ENCODE peak calls at places on chromosomes 3 and 15, in ten cellular contexts. A is GM23338, N is aorta, C is NCI-H2029, S is GOT3, M is fibroblast of the conjunctiva, Q is cardiac muscle cell, H is T-helper 1 cell, G is ovary, T is AG08396. D is an unnamed sample.

GRCh38 chr3:186283096-186283495 is 78.9 kb downstream of the DGKG start:
- DNase-seq in A (no peak), H (no peak), Q (no peak), C (no peak), G (no peak), S (no peak), M (no peak), N (no peak), T (no peak), D (no peak)

GRCh38 chr3:174215426-174215825 is 643.7 kb upstream of the NAALADL2 start:
- DNase-seq in Q (no peak), H (no peak), A (no peak), M (no peak), N (no peak), S (no peak), G (no peak), C (no peak), T (no peak), D (peak)

GRCh38 chr3:40109641-40110490 is 199.6 kb upstream of the EIF1B start:
- DNase-seq in A (peak), H (no peak), G (peak), C (no peak), S (no peak), Q (peak), T (no peak), N (no peak), M (no peak), D (no peak)

GRCh38 chr3:40705663-40706062 is 180.9 kb downstream of the ZNF621 start:
- DNase-seq in M (no peak), H (no peak), Q (no peak), S (no peak), C (no peak), A (no peak), N (no peak), G (no peak), T (no peak), D (no peak)

GRCh38 chr3:149277338-149277813 is 55.7 kb upstream of the CP start:
- DNase-seq in Q (peak), A (no peak), H (peak), C (peak), S (no peak), G (no peak), N (no peak), M (no peak), T (peak), D (peak)

GRCh38 chr3:121431717-121432517 is 113.9 kb downstream of the POLQ start:
- DNase-seq in Q (peak), H (peak), T (peak), G (no peak), A (no peak), N (no peak), C (peak), M (peak), S (no peak), D (peak)

GRCh38 chr3:129413687-129414506 is 14.5 kb downstream of the EFCAB12 start:
- DNase-seq in N (no peak), Q (peak), C (no peak), H (no peak), A (no peak), S (no peak), G (no peak), M (no peak), T (peak), D (peak)

GRCh38 chr3:187238239-187238638 is 41.0 kb downstream of the RTP1 start:
- DNase-seq in S (no peak), M (no peak), Q (no peak), G (no peak), C (no peak), H (no peak), T (no peak), A (no peak), N (no peak), D (no peak)

GRCh38 chr3:97974996-97975395 is 2.8 kb upstream of the RIOX2 start:
- DNase-seq in C (no peak), Q (no peak), T (no peak), A (no peak), H (no peak), G (no peak), M (no peak), N (no peak), S (no peak), D (no peak)

GRCh38 chr3:7190094-7190493 is 329.2 kb downstream of the GRM7 start:
- DNase-seq in G (no peak), S (no peak), C (no peak), A (no peak), H (no peak), M (no peak), T (no peak), Q (peak), N (no peak), D (no peak)

GRCh38 chr3:55923207-55923606 is 436.1 kb upstream of the WNT5A start:
- DNase-seq in T (no peak), G (no peak), A (no peak), M (no peak), H (no peak), Q (no peak), N (no peak), S (no peak), C (no peak), D (no peak)

GRCh38 chr15:49900836-49901235 is 218.2 kb downstream of the ATP8B4 start:
- DNase-seq in N (no peak), H (no peak), S (no peak), C (no peak), A (no peak), G (no peak), T (no peak), Q (no peak), M (no peak), D (no peak)

GRCh38 chr15:85837011-85837433 is 42.3 kb upstream of the KLHL25 start:
- DNase-seq in C (no peak), H (no peak), N (no peak), M (no peak), T (no peak), Q (no peak), S (no peak), A (no peak), G (no peak), D (no peak)

GRCh38 chr15:66165856-66166255 is 87.7 kb downstream of the MEGF11 start:
- DNase-seq in Q (no peak), M (no peak), C (no peak), G (no peak), A (no peak), H (no peak), T (no peak), N (no peak), S (no peak), D (no peak)

GRCh38 chr3:47409284-47409683 is 28.5 kb downstream of the PTPN23 start:
- DNase-seq in N (no peak), S (no peak), Q (no peak), M (no peak), A (no peak), T (no peak), C (no peak), H (no peak), G (no peak), D (no peak)

GRCh38 chr15:61571026-61571425 is 341.9 kb upstream of the RORA start:
- DNase-seq in M (no peak), N (no peak), T (no peak), H (no peak), Q (no peak), C (no peak), G (no peak), S (no peak), A (no peak), D (no peak)

GRCh38 chr3:47265008-47265407 is 17.6 kb downstream of the KIF9 start:
- DNase-seq in C (no peak), N (no peak), Q (no peak), M (no peak), T (no peak), A (no peak), H (no peak), G (no peak), S (no peak), D (no peak)

GRCh38 chr3:112354642-112355333 is 21.8 kb downstream of the CD200 start:
- DNase-seq in N (no peak), A (peak), G (no peak), M (no peak), Q (no peak), S (no peak), H (no peak), T (no peak), C (no peak), D (no peak)

GRCh38 chr3:50676031-50676705 is 1.4 kb downstream of the DOCK3 start:
- DNase-seq in A (peak), Q (no peak), N (no peak), G (no peak), M (no peak), S (no peak), T (no peak), C (no peak), H (no peak), D (no peak)

D was measured in stromal cell of bone marrow.